ENCODE peak calls at places on chromosomes 13 and 19, in five cellular contexts. D is HepG2, X is K562, K is SK-N-SH, U is GM12878. A is an unnamed sample.

GRCh38 chr19:17996826-17997316 is 11.1 kb upstream of the ARRDC2 start:
- DNase-seq in D (peak), U (no peak), K (peak), X (peak), A (peak)

GRCh38 chr19:30312582-30313352 is 59.4 kb upstream of the ZNF536 start:
- DNase-seq in K (no peak), D (no peak), X (peak), U (no peak), A (no peak)

GRCh38 chr19:46367434-46367833 is 20.5 kb downstream of the PPP5C start:
- DNase-seq in X (no peak), U (no peak), K (no peak), D (no peak), A (no peak)

GRCh38 chr19:47682939-47683338 is 30.3 kb upstream of the EHD2 start:
- DNase-seq in D (no peak), X (no peak), K (no peak), U (no peak), A (no peak)

GRCh38 chr19:2711937-2712205 is 9.3 kb downstream of the DIRAS1 start:
- DNase-seq in U (no peak), D (no peak), X (no peak), K (no peak), A (no peak)

GRCh38 chr13:28035146-28035782 is 46.8 kb upstream of the URAD start:
- DNase-seq in U (no peak), K (no peak), D (no peak), X (no peak), A (no peak)

GRCh38 chr13:73397486-73398020 is 338.7 kb downstream of the KLF5 start:
- DNase-seq in X (no peak), U (no peak), K (no peak), D (no peak), A (no peak)

GRCh38 chr19:35329323-35329722 is 336 bp downstream of the CD22 start:
- DNase-seq in U (no peak), D (no peak), K (no peak), X (no peak), A (no peak)

GRCh38 chr13:113623491-113624234 is 34.3 kb downstream of the ATP4B start:
- DNase-seq in U (no peak), D (no peak), K (no peak), X (no peak), A (no peak)

GRCh38 chr19:50569938-50570540 is 1.8 kb upstream of the LRRC4B start:
- DNase-seq in X (no peak), U (no peak), D (no peak), K (no peak), A (no peak)

GRCh38 chr19:42081584-42082258 is 5.8 kb downstream of the ZNF574 start:
- DNase-seq in K (peak), X (no peak), U (no peak), D (peak), A (peak)

GRCh38 chr13:75790198-75790970 is 154.3 kb downstream of the LMO7 start:
- DNase-seq in D (no peak), X (no peak), U (no peak), K (no peak), A (no peak)

GRCh38 chr13:111335263-111335662 is 14.8 kb downstream of the TEX29 start:
- DNase-seq in D (no peak), X (no peak), K (no peak), U (no peak), A (no peak)

GRCh38 chr19:16222806-16223205 is 25.1 kb downstream of the AP1M1 start:
- DNase-seq in K (no peak), U (no peak), X (no peak), D (no peak), A (no peak)

GRCh38 chr13:68851026-68851425 is 1256.6 kb upstream of the ATXN8OS start:
- DNase-seq in X (no peak), U (no peak), D (no peak), K (no peak), A (no peak)

GRCh38 chr13:102825921-102826706 is 19.7 kb upstream of the ERCC5 start:
- DNase-seq in X (no peak), D (no peak), K (no peak), U (no peak), A (no peak)

GRCh38 chr19:11390933-11391680 is 7.0 kb upstream of the EPOR start:
- DNase-seq in X (no peak), K (no peak), U (no peak), D (no peak), A (no peak)

GRCh38 chr13:75636339-75637095 is 387 bp downstream of the LMO7 start:
- DNase-seq in X (peak), U (no peak), D (peak), K (peak), A (peak)

GRCh38 chr19:33399081-33399744 is 25.7 kb downstream of the CEBPG start:
- DNase-seq in D (no peak), K (no peak), U (no peak), X (no peak), A (no peak)

GRCh38 chr13:42211704-42212103 is 60.2 kb upstream of the AKAP11 start:
- DNase-seq in U (no peak), D (no peak), K (no peak), X (no peak), A (no peak)

GRCh38 chr19:28217064-28217463 is 995.9 kb downstream of the UQCRFS1 start:
- DNase-seq in X (no peak), U (no peak), D (no peak), K (no peak), A (no peak)

GRCh38 chr19:15417699-15418098 is 1.1 kb downstream of the AKAP8L start:
- DNase-seq in K (no peak), U (no peak), X (no peak), D (no peak), A (no peak)

GRCh38 chr19:3045885-3046603 is 16.3 kb downstream of the TLE5 start:
- DNase-seq in X (no peak), D (no peak), K (no peak), U (no peak), A (no peak)

GRCh38 chr13:60351326-60351725 is 45.7 kb upstream of the TDRD3 start:
- DNase-seq in X (no peak), D (no peak), K (peak), U (no peak), A (no peak)

GRCh38 chr13:111862836-111863815 is 203.8 kb upstream of the SOX1 start:
- DNase-seq in D (no peak), K (no peak), U (no peak), X (no peak), A (no peak)

GRCh38 chr19:47274891-47275865 is 493 bp downstream of the INAFM1 start:
- DNase-seq in X (no peak), U (no peak), D (no peak), K (peak), A (no peak)

GRCh38 chr13:99941911-99942310 is 29.7 kb downstream of the ZIC5 start:
- DNase-seq in D (no peak), U (no peak), K (no peak), X (no peak), A (no peak)

GRCh38 chr13:77815330-77815729 is 103.3 kb downstream of the EDNRB start:
- DNase-seq in X (no peak), K (no peak), U (no peak), D (no peak), A (no peak)

GRCh38 chr19:23262892-23263291 is 12.7 kb upstream of the ZNF724 start:
- DNase-seq in U (no peak), X (no peak), D (no peak), K (no peak), A (no peak)

GRCh38 chr13:33455291-33455690 is 169.7 kb upstream of the STARD13 start:
- DNase-seq in K (no peak), X (no peak), U (no peak), D (no peak), A (no peak)

GRCh38 chr13:20191902-20192469 is 752 bp downstream of the GJB2 start:
- DNase-seq in U (no peak), K (no peak), D (no peak), X (no peak), A (no peak)
- TF ChIP-seq REST in U (no peak), K (no peak), D (no peak), X (no peak), A (no peak)

GRCh38 chr19:53812335-53812734 is 11.8 kb downstream of the NLRP12 start:
- DNase-seq in K (peak), U (no peak), D (no peak), X (no peak), A (no peak)
- TF ChIP-seq GABPA in K (no peak), U (no peak), D (no peak), X (no peak), A (no peak)

GRCh38 chr13:20442370-20442769 is 83.3 kb downstream of the CRYL1 start:
- DNase-seq in U (no peak), X (no peak), D (no peak), K (no peak), A (no peak)

GRCh38 chr13:20448470-20448869 is 77.2 kb downstream of the CRYL1 start:
- DNase-seq in K (no peak), U (no peak), X (no peak), D (no peak), A (no peak)

GRCh38 chr13:20446900-20447299 is 78.8 kb downstream of the CRYL1 start:
- DNase-seq in U (no peak), X (no peak), K (no peak), D (no peak), A (no peak)

GRCh38 chr13:20442798-20443381 is 82.8 kb downstream of the CRYL1 start:
- DNase-seq in K (no peak), X (no peak), U (no peak), D (no peak), A (no peak)

GRCh38 chr13:20446405-20446804 is 79.3 kb downstream of the CRYL1 start:
- DNase-seq in X (no peak), D (no peak), U (no peak), K (no peak), A (no peak)
- H3K4me3 ChIP-seq in X (no peak), D (no peak), U (no peak), K (no peak), A (no peak)

GRCh38 chr13:79772811-79773210 is 291.9 kb downstream of the NDFIP2 start:
- DNase-seq in D (no peak), U (no peak), X (no peak), K (no peak), A (no peak)

GRCh38 chr13:79779061-79779460 is 298.1 kb downstream of the NDFIP2 start:
- DNase-seq in K (no peak), X (no peak), D (no peak), U (no peak), A (no peak)

GRCh38 chr13:79776538-79776937 is 295.6 kb downstream of the NDFIP2 start:
- DNase-seq in K (no peak), D (no peak), U (no peak), X (no peak), A (peak)

GRCh38 chr13:79777504-79777903 is 296.5 kb downstream of the NDFIP2 start:
- DNase-seq in K (no peak), X (no peak), D (no peak), U (no peak), A (no peak)

GRCh38 chr13:79775830-79776229 is 294.9 kb downstream of the NDFIP2 start:
- DNase-seq in X (no peak), U (no peak), D (peak), K (no peak), A (peak)
- TF ChIP-seq REST in X (no peak), U (no peak), D (no peak), K (no peak), A (no peak)

GRCh38 chr19:48856921-48857320 is 11.5 kb downstream of the PLEKHA4 start:
- DNase-seq in U (no peak), D (no peak), K (no peak), X (no peak), A (no peak)

GRCh38 chr19:48859711-48860572 is 8.5 kb downstream of the PLEKHA4 start:
- DNase-seq in U (no peak), K (peak), X (peak), D (no peak), A (no peak)

GRCh38 chr19:48862827-48863226 is 5.6 kb downstream of the PLEKHA4 start:
- DNase-seq in K (no peak), D (no peak), X (no peak), U (no peak), A (no peak)

GRCh38 chr19:48858984-48859710 is 9.3 kb downstream of the PLEKHA4 start:
- DNase-seq in U (no peak), K (no peak), X (peak), D (no peak), A (peak)

DNA sequence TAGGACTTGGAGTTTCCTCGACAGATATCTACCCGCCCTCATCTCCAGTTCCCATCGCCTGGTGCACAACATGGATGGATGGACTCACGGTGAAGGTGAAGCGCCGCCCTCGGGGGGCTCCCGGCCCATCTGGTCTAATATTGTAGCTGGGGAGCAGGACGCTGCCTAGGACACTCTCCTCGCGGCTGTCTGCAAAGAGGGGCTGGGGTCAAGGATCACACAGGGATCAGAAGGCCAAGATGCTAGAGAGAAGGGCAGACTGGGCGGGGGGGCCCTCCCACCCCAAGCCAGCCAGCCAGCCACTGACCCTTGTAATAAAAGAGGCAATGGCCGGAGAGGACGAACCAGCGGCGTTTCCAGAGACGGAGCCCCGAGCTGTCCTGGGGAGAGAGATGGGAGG is 7.1 kb downstream of the PLEKHA4 start:
- DNase-seq in X (no peak), K (no peak), D (no peak), U (no peak), A (no peak)
- TF ChIP-seq GABPA in X (no peak), K (no peak), D (no peak), U (no peak), A (no peak)

GRCh38 chr13:22880756-22881701 is 299.8 kb upstream of the SGCG start:
- DNase-seq in U (no peak), D (no peak), X (no peak), K (no peak), A (no peak)
- H3K4me3 ChIP-seq in U (no peak), D (no peak), X (no peak), K (no peak), A (no peak)

A was measured in HL-60.